ENCODE peak calls at places on chromosomes 12 and 14, in nine cellular contexts. R is effector memory CD4-positive, alpha-beta T cell; F is PC-3; E is IMR-90; A is fibroblast of lung; Q is body of pancreas; P is right cardiac atrium; W is CD8-positive, alpha-beta T cell; J is endodermal cell. Z is an unnamed sample. For H3K4me1, the result is how much of the 10 kb centered on the place peaks cover.

GRCh38 chr12:32032205-32032810 is 73.1 kb downstream of the RESF1 start:
- DNase-seq in R (no peak), F (peak), E (peak), A (peak), Q (no peak), P (no peak), W (no peak), J (no peak), Z (no peak)

GRCh38 chr12:29350080-29350479 is 30.9 kb downstream of the ERGIC2 start:
- DNase-seq in R (no peak), F (peak), E (peak), A (peak), Q (no peak), P (no peak), W (no peak), J (no peak), Z (no peak)

GRCh38 chr14:61332658-61333029 is 11.3 kb downstream of the PRKCH start:
- DNase-seq in R (no peak), F (no peak), E (no peak), A (no peak), Q (no peak), P (no peak), W (peak), J (no peak), Z (no peak)

GRCh38 chr12:68745376-68745903 is 536 bp upstream of the SLC35E3 start:
- DNase-seq in R (no peak), F (no peak), E (no peak), A (peak), Q (no peak), P (no peak), W (no peak), J (no peak), Z (no peak)

GRCh38 chr14:34461334-34462131 is 507 bp downstream of the SPTSSA start:
- DNase-seq in R (no peak), F (peak), E (peak), A (peak), Q (peak), P (peak), W (no peak), J (peak), Z (no peak)

GRCh38 chr12:124289634-124290600 is 5.0 kb upstream of the RFLNA start:
- DNase-seq in R (no peak), F (no peak), E (peak), A (peak), Q (peak), P (no peak), W (no peak), J (no peak), Z (no peak)

GRCh38 chr14:60094306-60094897 is 2.7 kb downstream of the PCNX4 start:
- DNase-seq in R (no peak), F (peak), E (peak), A (peak), Q (no peak), P (no peak), W (no peak), J (peak), Z (no peak)

GRCh38 chr12:57726151-57726883 is 12.2 kb downstream of the AGAP2 start:
- DNase-seq in R (no peak), F (peak), E (peak), A (peak), Q (peak), P (peak), W (no peak), J (peak), Z (peak)

GRCh38 chr14:74599946-74600345 is 12.1 kb downstream of the LTBP2 start:
- DNase-seq in R (no peak), F (no peak), E (no peak), A (no peak), Q (no peak), P (peak), W (no peak), J (no peak), Z (no peak)

GRCh38 chr14:57692671-57693070 is 173.2 kb downstream of the SLC35F4 start:
- DNase-seq in R (no peak), F (peak), E (peak), A (peak), Q (no peak), P (no peak), W (no peak), J (no peak), Z (no peak)

GRCh38 chr12:82803201-82803600 is 116.5 kb downstream of the TMTC2 start:
- DNase-seq in R (no peak), F (no peak), E (no peak), A (no peak), Q (no peak), P (no peak), W (no peak), J (peak), Z (no peak)

GRCh38 chr12:123006977-123007376 is 26.5 kb downstream of the ARL6IP4 start:
- DNase-seq in R (no peak), F (no peak), E (peak), A (no peak), Q (no peak), P (no peak), W (no peak), J (no peak), Z (no peak)

GRCh38 chr12:117832459-117833457 is 136.0 kb downstream of the KSR2 start:
- DNase-seq in R (no peak), F (peak), E (peak), A (no peak), Q (no peak), P (no peak), W (no peak), J (no peak), Z (no peak)

GRCh38 chr12:15662303-15662980 is 126.7 kb downstream of the EPS8 start:
- DNase-seq in R (no peak), F (peak), E (peak), A (peak), Q (no peak), P (no peak), W (no peak), J (no peak), Z (no peak)

GRCh38 chr12:64240781-64241180 is 18.7 kb upstream of the KICS2 start:
- DNase-seq in R (no peak), F (no peak), E (no peak), A (no peak), Q (no peak), P (no peak), W (no peak), J (no peak), Z (no peak)

GRCh38 chr12:54004841-54005530 is 3.8 kb upstream of the HOXC8 start:
- DNase-seq in R (no peak), F (no peak), E (no peak), A (no peak), Q (no peak), P (no peak), W (no peak), J (peak), Z (no peak)

GRCh38 chr12:85310456-85311076 is 30.5 kb downstream of the ALX1 start:
- DNase-seq in R (no peak), F (peak), E (peak), A (peak), Q (no peak), P (no peak), W (no peak), J (no peak), Z (no peak)

GRCh38 chr12:125140239-125140917 is 75.1 kb downstream of the AACS start:
- DNase-seq in R (no peak), F (peak), E (no peak), A (no peak), Q (no peak), P (no peak), W (no peak), J (peak), Z (no peak)

GRCh38 chr14:65840786-65841185 is 428.3 kb downstream of the FUT8 start:
- DNase-seq in R (no peak), F (no peak), E (peak), A (peak), Q (no peak), P (no peak), W (no peak), J (no peak), Z (no peak)

GRCh38 chr12:114579389-114579788 is 104.6 kb downstream of the TBX3 start:
- DNase-seq in R (no peak), F (no peak), E (no peak), A (no peak), Q (no peak), P (no peak), W (no peak), J (no peak), Z (no peak)

GRCh38 chr12:114580306-114580705 is 103.7 kb downstream of the TBX3 start:
- DNase-seq in R (no peak), F (no peak), E (no peak), A (no peak), Q (peak), P (no peak), W (no peak), J (no peak), Z (no peak)
- H3K27ac ChIP-seq in R (no peak), F (no peak), E (no peak), A (no peak), Q (no peak), P (no peak), W (no peak), J (no peak), Z (no peak)

GRCh38 chr14:36055681-36056225 is 120.8 kb downstream of the PTCSC3 start:
- DNase-seq in R (no peak), F (no peak), E (no peak), A (no peak), Q (no peak), P (no peak), W (no peak), J (no peak), Z (no peak)
- H3K4me1 ChIP-seq in R (under half), F (under half), E (under half), A (under half), Q (under half), P (under half), W (under half), J (under half), Z (under half)

DNA sequence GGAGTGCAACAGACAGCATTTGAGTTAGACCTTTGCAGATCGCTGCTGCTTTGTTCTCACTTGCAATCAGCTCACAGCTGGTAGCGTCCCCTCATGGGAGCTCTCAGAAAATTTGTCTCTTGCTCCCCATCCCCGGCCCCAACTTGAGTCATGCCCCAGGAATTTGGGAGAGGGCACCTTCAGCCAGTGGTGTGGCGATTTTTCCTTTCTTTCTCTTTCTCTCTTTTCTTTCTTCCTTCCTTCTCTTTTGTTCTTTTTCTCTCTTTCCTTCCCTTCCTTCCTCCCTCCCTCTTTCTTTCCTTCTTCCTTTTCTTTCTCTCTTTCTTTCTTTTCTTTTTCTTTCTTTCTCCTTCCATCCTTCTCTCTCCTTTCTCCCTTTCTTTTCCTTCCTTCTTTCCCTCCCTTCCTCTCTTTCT is 34.2 kb upstream of the MAP1LC3B2 start:
- DNase-seq in R (no peak), F (peak), E (peak), A (peak), Q (no peak), P (no peak), W (no peak), J (peak), Z (no peak)
- H3K4me3 ChIP-seq in R (no peak), F (peak), E (no peak), A (no peak), Q (no peak), P (no peak), W (no peak), J (no peak), Z (no peak)

GRCh38 chr14:31927348-31927826 is 149.7 kb upstream of the ARHGAP5 start:
- DNase-seq in R (no peak), F (peak), E (peak), A (peak), Q (no peak), P (peak), W (no peak), J (no peak), Z (no peak)
- H3K27ac ChIP-seq in R (no peak), F (peak), E (peak), A (peak), Q (no peak), P (peak), W (no peak), J (peak), Z (peak)